ENCODE peak calls at places on chromosomes 1 and 21, in four cellular contexts. R is ecto neural progenitor cell, O is heart left ventricle, I is EL. M is an unnamed sample.

GRCh38 chr1:45769261-45769932 is 18.9 kb upstream of the IPP start:
- DNase-seq in I (no peak), R (no peak), O (no peak), M (no peak)

GRCh38 chr1:25562101-25562927 is 18.9 kb downstream of the LDLRAP1 start:
- DNase-seq in R (no peak), I (no peak), O (no peak), M (no peak)

GRCh38 chr1:217535601-217536377 is 95.1 kb downstream of the GPATCH2 start:
- DNase-seq in O (no peak), R (no peak), I (no peak), M (no peak)

GRCh38 chr1:210262167-210262896 is 29.7 kb downstream of the SERTAD4 start:
- DNase-seq in R (no peak), O (peak; percentile 61), I (peak; percentile 50), M (no peak)

GRCh38 chr1:178723541-178723940 is 1.5 kb upstream of the RALGPS2 start:
- DNase-seq in I (peak; percentile 5), O (no peak), R (no peak), M (no peak)

GRCh38 chr1:166167395-166167922 is 658 bp upstream of the FAM78B start:
- DNase-seq in O (no peak), I (no peak), R (no peak), M (no peak)

GRCh38 chr1:204438628-204439027 is 27.0 kb upstream of the PPP1R15B start:
- DNase-seq in I (peak; percentile 98), O (no peak), R (no peak), M (no peak)

GRCh38 chr1:37655274-37655673 is 20.6 kb upstream of the RSPO1 start:
- DNase-seq in R (no peak), I (no peak), O (no peak), M (no peak)

GRCh38 chr1:56229183-56229582 is 350.2 kb downstream of the PLPP3 start:
- DNase-seq in O (no peak), I (no peak), R (no peak), M (peak; percentile 54)

GRCh38 chr1:232468249-232468648 is 161.7 kb downstream of the SIPA1L2 start:
- DNase-seq in R (no peak), I (no peak), O (no peak), M (no peak)

GRCh38 chr21:34846601-34847112 is 177.9 kb downstream of the CLIC6 start:
- DNase-seq in O (no peak), I (peak; percentile 65), R (no peak), M (peak; percentile 36)

GRCh38 chr1:171142081-171142450 is 43.0 kb upstream of the FMO2 start:
- DNase-seq in O (peak; percentile 63), R (no peak), I (peak; percentile 62), M (no peak)

GRCh38 chr1:44684525-44684924 is 10.0 kb downstream of the ARMH1 start:
- DNase-seq in I (no peak), O (no peak), R (no peak), M (no peak)

GRCh38 chr21:42522771-42523170 is 9.1 kb downstream of the SLC37A1 start:
- DNase-seq in R (no peak), O (no peak), I (no peak), M (no peak)

GRCh38 chr1:84390231-84390630 is 8.1 kb upstream of the DNASE2B start:
- DNase-seq in O (no peak), R (no peak), I (no peak), M (no peak)

GRCh38 chr1:223730471-223730870 is 18.1 kb downstream of the CAPN2 start:
- DNase-seq in R (no peak), I (no peak), O (no peak), M (no peak)

GRCh38 chr21:25139390-25139789 is 467.9 kb downstream of the MRPL39 start:
- DNase-seq in O (no peak), R (no peak), I (no peak), M (no peak)

GRCh38 chr1:54851406-54851805 is 35.6 kb downstream of the DHCR24 start:
- DNase-seq in R (no peak), O (no peak), I (no peak), M (no peak)

GRCh38 chr1:170471310-170471839 is 60.6 kb upstream of the GORAB start:
- DNase-seq in O (no peak), R (no peak), I (no peak), M (no peak)

GRCh38 chr1:226797151-226797550 is 58.1 kb upstream of the ITPKB start:
- DNase-seq in I (no peak), R (no peak), O (no peak), M (no peak)

GRCh38 chr1:109104364-109105151 is 9.4 kb upstream of the ELAPOR1 start:
- DNase-seq in I (no peak), R (no peak), O (no peak), M (no peak)